ENCODE peak calls at places on chromosomes 13 and 19, in ten cellular contexts. One of them, this sample, is unnamed.

GRCh38 chr13:97753942-97754670 is 199.4 kb upstream of the IPO5 start:
- DNase-seq in T-helper 9 cell: no peak
- DNase-seq in NCI-H1105 treated with DMSO at 0.1 percent for 48 hours: no peak
- DNase-seq in upper lobe of left lung: no peak
- DNase-seq in CD4-positive, alpha-beta T cell: no peak
- DNase-seq in osteoblast: no peak
- DNase-seq in NCI-H1417: no peak
- DNase-seq in NCI-H1930: no peak
- DNase-seq in A673: no peak
- DNase-seq in C1 segment of cervical spinal cord: no peak
- DNase-seq in this sample: no peak

GRCh38 chr13:80783926-80784325 is 443.0 kb upstream of the SPRY2 start:
- DNase-seq in T-helper 9 cell: no peak
- DNase-seq in NCI-H1105 treated with DMSO at 0.1 percent for 48 hours: no peak
- DNase-seq in upper lobe of left lung: no peak
- DNase-seq in CD4-positive, alpha-beta T cell: no peak
- DNase-seq in osteoblast: no peak
- DNase-seq in NCI-H1417: no peak
- DNase-seq in NCI-H1930: no peak
- DNase-seq in A673: no peak
- DNase-seq in C1 segment of cervical spinal cord: no peak
- DNase-seq in this sample: no peak

GRCh38 chr19:49664171-49665070 is 1.2 kb downstream of the IRF3 start:
- DNase-seq in T-helper 9 cell: peak
- DNase-seq in NCI-H1105 treated with DMSO at 0.1 percent for 48 hours: peak
- DNase-seq in upper lobe of left lung: peak
- DNase-seq in CD4-positive, alpha-beta T cell: peak
- DNase-seq in osteoblast: peak
- DNase-seq in NCI-H1417: peak
- DNase-seq in NCI-H1930: peak
- DNase-seq in A673: peak
- DNase-seq in C1 segment of cervical spinal cord: peak
- DNase-seq in this sample: peak

GRCh38 chr19:45864629-45865082 is 530 bp downstream of the FOXA3 start:
- DNase-seq in T-helper 9 cell: no peak
- DNase-seq in NCI-H1105 treated with DMSO at 0.1 percent for 48 hours: no peak
- DNase-seq in upper lobe of left lung: no peak
- DNase-seq in CD4-positive, alpha-beta T cell: no peak
- DNase-seq in osteoblast: no peak
- DNase-seq in NCI-H1417: no peak
- DNase-seq in NCI-H1930: no peak
- DNase-seq in A673: no peak
- DNase-seq in C1 segment of cervical spinal cord: no peak
- DNase-seq in this sample: no peak

GRCh38 chr13:86397640-86398039 is 598.4 kb upstream of the SLITRK6 start:
- DNase-seq in T-helper 9 cell: no peak
- DNase-seq in NCI-H1105 treated with DMSO at 0.1 percent for 48 hours: no peak
- DNase-seq in upper lobe of left lung: no peak
- DNase-seq in CD4-positive, alpha-beta T cell: no peak
- DNase-seq in osteoblast: no peak
- DNase-seq in NCI-H1417: no peak
- DNase-seq in NCI-H1930: no peak
- DNase-seq in A673: no peak
- DNase-seq in C1 segment of cervical spinal cord: no peak
- DNase-seq in this sample: no peak

GRCh38 chr19:15113245-15114152 is 6.3 kb downstream of the SYDE1 start:
- DNase-seq in T-helper 9 cell: no peak
- DNase-seq in NCI-H1105 treated with DMSO at 0.1 percent for 48 hours: no peak
- DNase-seq in upper lobe of left lung: no peak
- DNase-seq in CD4-positive, alpha-beta T cell: no peak
- DNase-seq in osteoblast: peak
- DNase-seq in NCI-H1417: no peak
- DNase-seq in NCI-H1930: no peak
- DNase-seq in A673: peak
- DNase-seq in C1 segment of cervical spinal cord: no peak
- DNase-seq in this sample: no peak

GRCh38 chr13:19382111-19382510 is 179.2 kb downstream of the TPTE2 start:
- DNase-seq in T-helper 9 cell: no peak
- DNase-seq in NCI-H1105 treated with DMSO at 0.1 percent for 48 hours: no peak
- DNase-seq in upper lobe of left lung: no peak
- DNase-seq in CD4-positive, alpha-beta T cell: no peak
- DNase-seq in osteoblast: peak
- DNase-seq in NCI-H1417: no peak
- DNase-seq in NCI-H1930: no peak
- DNase-seq in A673: no peak
- DNase-seq in C1 segment of cervical spinal cord: no peak
- DNase-seq in this sample: no peak

GRCh38 chr13:113646921-113647340 is 11.1 kb downstream of the ATP4B start:
- DNase-seq in T-helper 9 cell: no peak
- DNase-seq in NCI-H1105 treated with DMSO at 0.1 percent for 48 hours: no peak
- DNase-seq in upper lobe of left lung: peak
- DNase-seq in CD4-positive, alpha-beta T cell: no peak
- DNase-seq in osteoblast: peak
- DNase-seq in NCI-H1417: peak
- DNase-seq in NCI-H1930: no peak
- DNase-seq in A673: no peak
- DNase-seq in C1 segment of cervical spinal cord: no peak
- DNase-seq in this sample: no peak

GRCh38 chr19:17406039-17406886 is 833 bp upstream of the BST2 start:
- DNase-seq in T-helper 9 cell: no peak
- DNase-seq in NCI-H1105 treated with DMSO at 0.1 percent for 48 hours: no peak
- DNase-seq in upper lobe of left lung: no peak
- DNase-seq in CD4-positive, alpha-beta T cell: no peak
- DNase-seq in osteoblast: peak
- DNase-seq in NCI-H1417: no peak
- DNase-seq in NCI-H1930: no peak
- DNase-seq in A673: no peak
- DNase-seq in C1 segment of cervical spinal cord: no peak
- DNase-seq in this sample: no peak

GRCh38 chr19:47315125-47315821 is 5.6 kb downstream of the C5AR1 start:
- DNase-seq in T-helper 9 cell: no peak
- DNase-seq in NCI-H1105 treated with DMSO at 0.1 percent for 48 hours: no peak
- DNase-seq in upper lobe of left lung: peak
- DNase-seq in CD4-positive, alpha-beta T cell: no peak
- DNase-seq in osteoblast: peak
- DNase-seq in NCI-H1417: no peak
- DNase-seq in NCI-H1930: no peak
- DNase-seq in A673: peak
- DNase-seq in C1 segment of cervical spinal cord: no peak
- DNase-seq in this sample: no peak

This sample was measured in stimulated activated CD8-positive, alpha-beta memory T cell treated with anti-CD3 and anti-CD28 coated beads, Interleukin-12 subunit alpha, Interleukin-12 subunit beta, amount 100 ng/mL, for 1 hour.